ENCODE peak calls at places on chromosome 4, in six cellular contexts. A is right lobe of liver, P is tibial artery, I is pons, T is mammary epithelial cell, Z is brain microvascular endothelial cell. B is an unnamed sample.

GRCh38 chr4:87026795-87027495 is 92.1 kb downstream of the AFF1 start:
- DNase-seq in A (no peak), P (no peak), I (no peak), T (no peak), Z (no peak), B (no peak)

GRCh38 chr4:124178449-124179021 is 534.0 kb downstream of the ANKRD50 start:
- DNase-seq in A (no peak), P (peak), I (no peak), T (peak), Z (peak), B (no peak)

GRCh38 chr4:61427818-61428495 is 227.8 kb downstream of the ADGRL3 start:
- DNase-seq in A (no peak), P (no peak), I (no peak), T (peak), Z (no peak), B (no peak)

GRCh38 chr4:187128226-187128625 is 404.6 kb upstream of the FAT1 start:
- DNase-seq in A (no peak), P (no peak), I (no peak), T (peak), Z (peak), B (no peak)

GRCh38 chr4:185242749-185243533 is 33.5 kb downstream of the SNX25 start:
- DNase-seq in A (no peak), P (no peak), I (no peak), T (peak), Z (no peak), B (no peak)

GRCh38 chr4:101171747-101172146 is 175.6 kb downstream of the PPP3CA start:
- DNase-seq in A (no peak), P (no peak), I (no peak), T (peak), Z (no peak), B (no peak)

GRCh38 chr4:152229782-152230289 is 306.1 kb downstream of the FBXW7 start:
- DNase-seq in A (no peak), P (no peak), I (no peak), T (no peak), Z (no peak), B (no peak)

GRCh38 chr4:174316546-174316945 is 32.8 kb downstream of the CEP44 start:
- DNase-seq in A (no peak), P (no peak), I (no peak), T (peak), Z (no peak), B (no peak)

GRCh38 chr4:73653695-73654106 is 33.5 kb upstream of the RASSF6 start:
- DNase-seq in A (peak), P (no peak), I (peak), T (peak), Z (no peak), B (no peak)

GRCh38 chr4:140152760-140153418 is 1.1 kb downstream of the MAML3 start:
- DNase-seq in A (peak), P (peak), I (peak), T (peak), Z (peak), B (peak)

GRCh38 chr4:16706251-16706650 is 192.2 kb downstream of the LDB2 start:
- DNase-seq in A (no peak), P (no peak), I (no peak), T (no peak), Z (no peak), B (no peak)

GRCh38 chr4:147950840-147951239 is 219.0 kb downstream of the ARHGAP10 start:
- DNase-seq in A (no peak), P (no peak), I (no peak), T (no peak), Z (no peak), B (no peak)

GRCh38 chr4:142818476-142818875 is 27.6 kb downstream of the INPP4B start:
- DNase-seq in A (no peak), P (no peak), I (no peak), T (no peak), Z (no peak), B (no peak)

GRCh38 chr4:183576701-183577100 is 71.8 kb downstream of the ING2 start:
- DNase-seq in A (no peak), P (no peak), I (no peak), T (no peak), Z (no peak), B (no peak)

B was measured in naive thymus-derived CD8-positive, alpha-beta T cell.